ENCODE peak calls at places on chromosome 5, in four cellular contexts. L, K, N and E are unnamed samples.

GRCh38 chr5:60354322-60354721 is 345.6 kb downstream of the DEPDC1B start:
- DNase-seq in N (no peak), L (no peak), K (no peak), E (no peak)

GRCh38 chr5:61401726-61402125 is 69.7 kb downstream of the ZSWIM6 start:
- DNase-seq in N (no peak), L (no peak), K (no peak), E (no peak)

GRCh38 chr5:138743506-138743905 is 9.7 kb upstream of the CTNNA1 start:
- DNase-seq in L (no peak), N (no peak), K (no peak), E (no peak)

GRCh38 chr5:86968311-86968753 is 299.4 kb upstream of the RASA1 start:
- DNase-seq in L (no peak), K (no peak), N (no peak), E (no peak)

GRCh38 chr5:148620696-148621095 is 33.6 kb downstream of the HTR4 start:
- DNase-seq in K (no peak), N (no peak), L (no peak), E (no peak)

GRCh38 chr5:72206994-72207393 is 99.7 kb downstream of the MAP1B start:
- DNase-seq in K (no peak), L (no peak), N (no peak), E (no peak)

GRCh38 chr5:129767927-129768380 is 20.1 kb downstream of the MINAR2 start:
- DNase-seq in K (peak), N (no peak), L (peak), E (peak)

GRCh38 chr5:134130239-134130945 is 15.9 kb downstream of the TCF7 start:
- DNase-seq in L (no peak), N (no peak), K (no peak), E (no peak)

GRCh38 chr5:109964136-109964535 is 274.4 kb downstream of the MAN2A1 start:
- DNase-seq in N (no peak), K (no peak), L (no peak), E (no peak)

GRCh38 chr5:16797949-16798348 is 138.1 kb downstream of the MYO10 start:
- DNase-seq in L (no peak), N (no peak), K (no peak), E (no peak)